ENCODE peak calls at places on chromosomes 3 and 15, in ten cellular contexts. X is WERI-Rb-1, Y is B cell, H is choroid plexus epithelial cell, V is heart right ventricle, Q is testis, S is bronchial epithelial cell, P is WTC11, I is IMR-90, M is type B pancreatic cell. W is an unnamed sample.

GRCh38 chr3:79361748-79362378 is 405.9 kb downstream of the ROBO1 start:
- DNase-seq in X (peak), Y (peak), H (peak), V (no peak), Q (no peak), S (peak), P (no peak), I (peak), M (no peak), W (peak)

GRCh38 chr3:149494759-149495580 is 20.5 kb downstream of the TM4SF4 start:
- DNase-seq in X (no peak), Y (no peak), H (peak), V (no peak), Q (no peak), S (peak), P (no peak), I (peak), M (no peak), W (no peak)

GRCh38 chr15:51992953-51993352 is 21.4 kb upstream of the LEO1 start:
- DNase-seq in X (no peak), Y (no peak), H (peak), V (no peak), Q (no peak), S (peak), P (no peak), I (peak), M (no peak), W (no peak)

GRCh38 chr3:38214560-38214959 is 49.2 kb downstream of the OXSR1 start:
- DNase-seq in X (no peak), Y (no peak), H (no peak), V (no peak), Q (no peak), S (peak), P (no peak), I (peak), M (no peak), W (no peak)

GRCh38 chr15:90482124-90483011 is 47.4 kb upstream of the CRTC3 start:
- DNase-seq in X (peak), Y (peak), H (peak), V (no peak), Q (peak), S (no peak), P (peak), I (peak), M (no peak), W (peak)

GRCh38 chr3:170907519-170908234 is 760 bp downstream of the EIF5A2 start:
- DNase-seq in X (no peak), Y (no peak), H (peak), V (no peak), Q (peak), S (no peak), P (no peak), I (peak), M (no peak), W (peak)

GRCh38 chr3:25536668-25537331 is 108.7 kb downstream of the RARB start:
- DNase-seq in X (no peak), Y (no peak), H (peak), V (no peak), Q (no peak), S (no peak), P (no peak), I (no peak), M (no peak), W (no peak)

GRCh38 chr15:47897525-47897924 is 180.2 kb downstream of the SEMA6D start:
- DNase-seq in X (no peak), Y (no peak), H (no peak), V (no peak), Q (no peak), S (peak), P (no peak), I (no peak), M (no peak), W (no peak)

GRCh38 chr15:74613089-74613952 is 2.3 kb upstream of the CLK3 start:
- DNase-seq in X (no peak), Y (no peak), H (no peak), V (peak), Q (no peak), S (no peak), P (no peak), I (no peak), M (no peak), W (no peak)

GRCh38 chr3:194632983-194633348 is 253 bp downstream of the TMEM44 start:
- DNase-seq in X (peak), Y (no peak), H (no peak), V (no peak), Q (peak), S (no peak), P (no peak), I (no peak), M (peak), W (no peak)

GRCh38 chr3:13135251-13135810 is 62.1 kb upstream of the IQSEC1 start:
- DNase-seq in X (no peak), Y (no peak), H (no peak), V (no peak), Q (no peak), S (no peak), P (no peak), I (no peak), M (no peak), W (no peak)

GRCh38 chr3:30154853-30155252 is 451.5 kb upstream of the TGFBR2 start:
- DNase-seq in X (no peak), Y (no peak), H (no peak), V (no peak), Q (no peak), S (no peak), P (no peak), I (no peak), M (no peak), W (no peak)

GRCh38 chr15:93235321-93235720 is 146.3 kb upstream of the RGMA start:
- DNase-seq in X (no peak), Y (no peak), H (no peak), V (no peak), Q (peak), S (no peak), P (no peak), I (no peak), M (no peak), W (no peak)

GRCh38 chr3:171346011-171346410 is 114.2 kb downstream of the TNIK start:
- DNase-seq in X (no peak), Y (no peak), H (no peak), V (no peak), Q (no peak), S (no peak), P (no peak), I (no peak), M (no peak), W (no peak)

GRCh38 chr3:16203031-16203430 is 28.6 kb downstream of the GALNT15 start:
- DNase-seq in X (no peak), Y (no peak), H (peak), V (no peak), Q (no peak), S (peak), P (no peak), I (peak), M (no peak), W (no peak)

GRCh38 chr15:63039811-63040210 is 2.7 kb upstream of the TPM1 start:
- DNase-seq in X (no peak), Y (no peak), H (no peak), V (no peak), Q (no peak), S (no peak), P (no peak), I (no peak), M (no peak), W (no peak)

GRCh38 chr3:63228677-63229076 is 49.4 kb upstream of the SYNPR start:
- DNase-seq in X (peak), Y (peak), H (peak), V (no peak), Q (peak), S (peak), P (peak), I (peak), M (no peak), W (peak)

GRCh38 chr3:60636846-60637245 is 614.4 kb downstream of the FHIT start:
- DNase-seq in X (no peak), Y (no peak), H (peak), V (no peak), Q (no peak), S (peak), P (no peak), I (peak), M (no peak), W (no peak)

GRCh38 chr3:86988235-86988634 is 2.7 kb downstream of the VGLL3 start:
- DNase-seq in X (no peak), Y (no peak), H (peak), V (no peak), Q (no peak), S (peak), P (no peak), I (peak), M (no peak), W (no peak)

GRCh38 chr3:11596387-11596786 is 47.3 kb downstream of the VGLL4 start:
- DNase-seq in X (no peak), Y (no peak), H (peak), V (no peak), Q (peak), S (no peak), P (no peak), I (no peak), M (no peak), W (no peak)

GRCh38 chr15:38605744-38606143 is 41.1 kb upstream of the RASGRP1 start:
- DNase-seq in X (no peak), Y (no peak), H (no peak), V (no peak), Q (no peak), S (no peak), P (no peak), I (no peak), M (no peak), W (no peak)

GRCh38 chr3:158097141-158097540 is 9.1 kb downstream of the SHOX2 start:
- DNase-seq in X (no peak), Y (no peak), H (no peak), V (no peak), Q (no peak), S (no peak), P (no peak), I (no peak), M (no peak), W (no peak)

GRCh38 chr3:54902286-54902685 is 25.6 kb downstream of the LRTM1 start:
- DNase-seq in X (no peak), Y (no peak), H (no peak), V (no peak), Q (no peak), S (no peak), P (no peak), I (no peak), M (no peak), W (no peak)

GRCh38 chr15:79197285-79197684 is 85.2 kb upstream of the ANKRD34C start:
- DNase-seq in X (no peak), Y (no peak), H (no peak), V (no peak), Q (no peak), S (no peak), P (no peak), I (no peak), M (no peak), W (no peak)

GRCh38 chr3:155948476-155948875 is 78.0 kb downstream of the GMPS start:
- DNase-seq in X (no peak), Y (no peak), H (peak), V (no peak), Q (no peak), S (no peak), P (no peak), I (peak), M (no peak), W (no peak)

GRCh38 chr15:77545058-77545457 is 87.7 kb downstream of the LINGO1 start:
- DNase-seq in X (no peak), Y (no peak), H (no peak), V (no peak), Q (no peak), S (no peak), P (no peak), I (no peak), M (no peak), W (no peak)

GRCh38 chr3:21543380-21544075 is 207.5 kb downstream of the ZNF385D start:
- DNase-seq in X (no peak), Y (no peak), H (no peak), V (no peak), Q (no peak), S (no peak), P (peak), I (no peak), M (no peak), W (no peak)

GRCh38 chr15:89129123-89129815 is 41.0 kb downstream of the ABHD2 start:
- DNase-seq in X (peak), Y (peak), H (peak), V (peak), Q (peak), S (peak), P (peak), I (peak), M (no peak), W (peak)

GRCh38 chr15:74901612-74902063 is 5.0 kb downstream of the FAM219B start:
- DNase-seq in X (peak), Y (peak), H (peak), V (no peak), Q (peak), S (peak), P (peak), I (peak), M (no peak), W (peak)

GRCh38 chr15:68792901-68793766 is 27.6 kb downstream of the ANP32A start:
- DNase-seq in X (no peak), Y (no peak), H (no peak), V (peak), Q (no peak), S (peak), P (no peak), I (no peak), M (no peak), W (no peak)

GRCh38 chr3:155745795-155746550 is 1.1 kb upstream of the PLCH1 start:
- DNase-seq in X (peak), Y (peak), H (peak), V (no peak), Q (peak), S (peak), P (peak), I (no peak), M (no peak), W (peak)

GRCh38 chr3:74273091-74273490 is 341.4 kb downstream of the CNTN3 start:
- DNase-seq in X (no peak), Y (no peak), H (peak), V (no peak), Q (peak), S (peak), P (no peak), I (peak), M (no peak), W (no peak)

GRCh38 chr15:27358751-27359434 is 387.9 kb downstream of the GABRG3 start:
- DNase-seq in X (peak), Y (no peak), H (peak), V (no peak), Q (peak), S (no peak), P (peak), I (no peak), M (no peak), W (peak)

GRCh38 chr3:53941945-53942344 is 50.3 kb upstream of the SELENOK start:
- DNase-seq in X (peak), Y (no peak), H (no peak), V (no peak), Q (peak), S (peak), P (no peak), I (no peak), M (no peak), W (no peak)

GRCh38 chr3:70977712-70978111 is 605.8 kb downstream of the FOXP1 start:
- DNase-seq in X (no peak), Y (no peak), H (no peak), V (no peak), Q (no peak), S (no peak), P (no peak), I (no peak), M (no peak), W (no peak)

GRCh38 chr3:45980229-45980813 is 15.3 kb downstream of the FYCO1 start:
- DNase-seq in X (no peak), Y (no peak), H (no peak), V (no peak), Q (no peak), S (no peak), P (no peak), I (no peak), M (no peak), W (no peak)

GRCh38 chr3:16601539-16602005 is 3.7 kb downstream of the DAZL start:
- DNase-seq in X (no peak), Y (no peak), H (no peak), V (no peak), Q (no peak), S (no peak), P (no peak), I (no peak), M (no peak), W (no peak)

GRCh38 chr3:70982274-70982673 is 601.3 kb downstream of the FOXP1 start:
- DNase-seq in X (no peak), Y (no peak), H (peak), V (no peak), Q (no peak), S (no peak), P (no peak), I (no peak), M (no peak), W (no peak)

GRCh38 chr3:117322866-117323265 is 613.3 kb downstream of the TUSC7 start:
- DNase-seq in X (no peak), Y (no peak), H (peak), V (no peak), Q (no peak), S (peak), P (no peak), I (peak), M (no peak), W (peak)

GRCh38 chr3:171446801-171447578 is 13.2 kb downstream of the TNIK start:
- DNase-seq in X (no peak), Y (no peak), H (no peak), V (no peak), Q (no peak), S (peak), P (no peak), I (peak), M (no peak), W (no peak)

GRCh38 chr3:84547971-84548970 is 410.5 kb upstream of the CADM2 start:
- DNase-seq in X (peak), Y (peak), H (peak), V (no peak), Q (peak), S (peak), P (peak), I (no peak), M (no peak), W (peak)
- TF ChIP-seq CTCF in X (peak), Y (no peak), H (peak), V (no peak), Q (no peak), S (peak), P (peak), I (peak), M (peak), W (peak)

DNA sequence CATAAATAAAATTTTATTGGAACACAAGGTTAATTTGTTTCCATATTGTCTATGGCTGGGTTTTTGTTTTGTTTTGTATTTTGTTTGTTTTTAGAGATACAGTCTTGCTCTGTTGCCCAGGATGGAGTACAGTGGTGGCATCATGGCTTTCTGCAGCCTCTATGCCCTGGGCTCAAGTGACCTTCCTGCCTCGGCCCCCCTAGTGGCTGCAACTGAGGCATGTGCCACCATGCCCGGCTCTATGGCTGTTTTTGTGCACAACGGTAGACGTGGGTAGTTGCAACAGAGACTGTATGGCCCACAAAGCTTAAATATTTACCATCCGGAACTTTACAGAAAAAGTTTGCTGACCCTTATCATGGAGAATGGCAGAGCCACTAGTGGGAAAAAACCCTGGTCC is 46.8 kb upstream of the C3orf70 start:
- DNase-seq in X (no peak), Y (no peak), H (no peak), V (no peak), Q (no peak), S (no peak), P (no peak), I (no peak), M (no peak), W (no peak)
- TF ChIP-seq CTCF in X (peak), Y (no peak), H (no peak), V (no peak), Q (no peak), S (no peak), P (no peak), I (no peak), M (no peak), W (no peak)

GRCh38 chr3:188205992-188206416 is 52.0 kb downstream of the LPP start:
- DNase-seq in X (peak), Y (no peak), H (no peak), V (no peak), Q (no peak), S (no peak), P (peak), I (no peak), M (no peak), W (no peak)
- TF ChIP-seq CTCF in X (peak), Y (no peak), H (peak), V (no peak), Q (no peak), S (peak), P (peak), I (no peak), M (peak), W (no peak)

GRCh38 chr15:66587749-66588148 is 22.0 kb upstream of the LCTL start:
- DNase-seq in X (no peak), Y (no peak), H (no peak), V (no peak), Q (no peak), S (no peak), P (no peak), I (no peak), M (no peak), W (no peak)

GRCh38 chr15:66590435-66590834 is 24.6 kb upstream of the LCTL start:
- DNase-seq in X (no peak), Y (no peak), H (no peak), V (no peak), Q (no peak), S (no peak), P (no peak), I (no peak), M (no peak), W (no peak)

GRCh38 chr15:66587020-66587419 is 21.2 kb upstream of the LCTL start:
- DNase-seq in X (no peak), Y (no peak), H (no peak), V (no peak), Q (no peak), S (no peak), P (no peak), I (no peak), M (no peak), W (no peak)

GRCh38 chr15:66588971-66589370 is 23.2 kb upstream of the LCTL start:
- DNase-seq in X (no peak), Y (no peak), H (no peak), V (no peak), Q (no peak), S (no peak), P (peak), I (no peak), M (no peak), W (no peak)

DNA sequence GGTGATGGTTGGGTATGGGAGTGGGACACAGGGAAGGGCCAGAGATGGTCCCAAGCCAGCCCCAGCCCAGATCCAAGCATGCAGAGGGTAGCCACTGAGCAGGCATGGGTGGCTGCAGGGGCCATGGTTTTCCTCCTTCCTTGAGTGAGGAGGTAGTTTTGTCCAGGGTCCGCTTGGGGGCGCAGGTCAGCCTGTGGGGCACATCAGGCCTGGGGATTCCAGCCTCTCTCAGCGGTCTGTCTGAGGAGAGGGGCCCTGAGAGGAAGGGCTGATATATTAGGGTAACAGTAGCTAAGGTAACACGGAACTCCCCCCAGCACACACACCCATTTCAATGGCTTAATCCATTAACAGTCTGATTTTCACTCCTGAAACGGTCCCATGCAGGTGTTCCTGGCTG is 22.7 kb upstream of the LCTL start:
- DNase-seq in X (no peak), Y (no peak), H (no peak), V (no peak), Q (no peak), S (no peak), P (peak), I (no peak), M (no peak), W (no peak)
- TF ChIP-seq CTCF in X (no peak), Y (no peak), H (peak), V (no peak), Q (no peak), S (peak), P (peak), I (peak), M (peak), W (no peak)

W was measured in nephron progenitor cell.